ENCODE peak calls at places on chromosome 11, in ten cellular contexts. One of them, this sample, is unnamed. For H3K4me1 and H3K36me3, the result is how much of the 10 kb centered on the place peaks cover.

GRCh38 chr11:316891-317291 is 3.1 kb downstream of the IFITM1 start:
- DNase-seq in prostate gland: no peak
- DNase-seq in pancreas: no peak
- DNase-seq in ovary: no peak
- DNase-seq in PC-9: no peak
- DNase-seq in psoas muscle: no peak
- DNase-seq in left lung: no peak
- DNase-seq in colonic mucosa: no peak
- DNase-seq in IMR-90: no peak
- DNase-seq in lower lobe of right lung: no peak
- DNase-seq in this sample: no peak

GRCh38 chr11:84780689-84781293 is 846.4 kb downstream of the DLG2 start:
- DNase-seq in left lung: no peak
- DNase-seq in colonic mucosa: no peak
- DNase-seq in ovary: no peak
- DNase-seq in prostate gland: no peak
- DNase-seq in lower lobe of right lung: no peak
- DNase-seq in PC-9: peak
- DNase-seq in IMR-90: peak
- DNase-seq in pancreas: no peak
- DNase-seq in psoas muscle: no peak
- DNase-seq in this sample: no peak

GRCh38 chr11:114106986-114107385 is 47.5 kb downstream of the ZBTB16 start:
- DNase-seq in psoas muscle: peak
- DNase-seq in PC-9: no peak
- DNase-seq in pancreas: no peak
- DNase-seq in lower lobe of right lung: no peak
- DNase-seq in left lung: no peak
- DNase-seq in IMR-90: no peak
- DNase-seq in colonic mucosa: no peak
- DNase-seq in prostate gland: no peak
- DNase-seq in ovary: no peak
- DNase-seq in this sample: no peak

GRCh38 chr11:27431808-27432207 is 40.8 kb downstream of the LGR4 start:
- DNase-seq in left lung: no peak
- DNase-seq in ovary: no peak
- DNase-seq in psoas muscle: no peak
- DNase-seq in colonic mucosa: no peak
- DNase-seq in IMR-90: no peak
- DNase-seq in prostate gland: no peak
- DNase-seq in PC-9: no peak
- DNase-seq in lower lobe of right lung: no peak
- DNase-seq in pancreas: no peak
- DNase-seq in this sample: no peak

GRCh38 chr11:12599408-12600143 is 74.6 kb upstream of the TEAD1 start:
- DNase-seq in pancreas: peak
- DNase-seq in PC-9: no peak
- DNase-seq in prostate gland: peak
- DNase-seq in psoas muscle: peak
- DNase-seq in lower lobe of right lung: peak
- DNase-seq in left lung: peak
- DNase-seq in IMR-90: no peak
- DNase-seq in ovary: peak
- DNase-seq in colonic mucosa: peak
- DNase-seq in this sample: peak

GRCh38 chr11:135002236-135002635 is 590.2 kb upstream of the B3GAT1 start:
- DNase-seq in left lung: no peak
- DNase-seq in IMR-90: no peak
- DNase-seq in pancreas: no peak
- DNase-seq in lower lobe of right lung: no peak
- DNase-seq in colonic mucosa: no peak
- DNase-seq in psoas muscle: no peak
- DNase-seq in ovary: no peak
- DNase-seq in PC-9: no peak
- DNase-seq in prostate gland: no peak
- DNase-seq in this sample: no peak

GRCh38 chr11:68772936-68773335 is 21.6 kb upstream of the TESMIN start:
- DNase-seq in IMR-90: no peak
- DNase-seq in colonic mucosa: no peak
- DNase-seq in left lung: no peak
- DNase-seq in lower lobe of right lung: no peak
- DNase-seq in psoas muscle: no peak
- DNase-seq in pancreas: no peak
- DNase-seq in PC-9: no peak
- DNase-seq in prostate gland: no peak
- DNase-seq in ovary: no peak
- DNase-seq in this sample: no peak

GRCh38 chr11:9143726-9144125 is 52.3 kb upstream of the SCUBE2 start:
- DNase-seq in colonic mucosa: no peak
- DNase-seq in psoas muscle: no peak
- DNase-seq in ovary: no peak
- DNase-seq in pancreas: no peak
- DNase-seq in lower lobe of right lung: no peak
- DNase-seq in PC-9: no peak
- DNase-seq in IMR-90: no peak
- DNase-seq in prostate gland: no peak
- DNase-seq in left lung: no peak
- DNase-seq in this sample: no peak

GRCh38 chr11:123434262-123434661 is 4.2 kb downstream of the GRAMD1B start:
- DNase-seq in left lung: no peak
- DNase-seq in colonic mucosa: no peak
- DNase-seq in lower lobe of right lung: no peak
- DNase-seq in psoas muscle: no peak
- DNase-seq in PC-9: no peak
- DNase-seq in pancreas: no peak
- DNase-seq in prostate gland: no peak
- DNase-seq in IMR-90: peak
- DNase-seq in ovary: no peak
- DNase-seq in this sample: no peak

GRCh38 chr11:124482362-124483147 is 37.1 kb upstream of the OR8B8 start:
- DNase-seq in ovary: no peak
- DNase-seq in lower lobe of right lung: no peak
- DNase-seq in prostate gland: no peak
- DNase-seq in colonic mucosa: no peak
- DNase-seq in pancreas: no peak
- DNase-seq in PC-9: no peak
- DNase-seq in left lung: no peak
- DNase-seq in IMR-90: peak
- DNase-seq in psoas muscle: no peak
- DNase-seq in this sample: no peak

GRCh38 chr11:67389477-67389876 is 2.3 kb upstream of the RAD9A start:
- DNase-seq in ovary: no peak
- DNase-seq in lower lobe of right lung: no peak
- DNase-seq in IMR-90: no peak
- DNase-seq in psoas muscle: no peak
- DNase-seq in PC-9: no peak
- DNase-seq in left lung: no peak
- DNase-seq in colonic mucosa: peak
- DNase-seq in pancreas: no peak
- DNase-seq in prostate gland: no peak
- DNase-seq in this sample: no peak

GRCh38 chr11:126739499-126740145 is 260.9 kb downstream of the KIRREL3 start:
- DNase-seq in pancreas: no peak
- DNase-seq in PC-9: no peak
- DNase-seq in colonic mucosa: no peak
- DNase-seq in left lung: no peak
- DNase-seq in lower lobe of right lung: no peak
- DNase-seq in psoas muscle: no peak
- DNase-seq in prostate gland: no peak
- DNase-seq in IMR-90: peak
- DNase-seq in ovary: no peak
- DNase-seq in this sample: no peak

GRCh38 chr11:61545341-61545740 is 35.5 kb downstream of the SYT7 start:
- DNase-seq in lower lobe of right lung: no peak
- DNase-seq in pancreas: no peak
- DNase-seq in ovary: no peak
- DNase-seq in colonic mucosa: no peak
- DNase-seq in prostate gland: no peak
- DNase-seq in left lung: no peak
- DNase-seq in IMR-90: no peak
- DNase-seq in psoas muscle: no peak
- DNase-seq in PC-9: no peak
- DNase-seq in this sample: no peak

GRCh38 chr11:65764434-65764833 is 16.3 kb downstream of the AP5B1 start:
- DNase-seq in lower lobe of right lung: no peak
- DNase-seq in ovary: no peak
- DNase-seq in IMR-90: no peak
- DNase-seq in colonic mucosa: peak
- DNase-seq in psoas muscle: no peak
- DNase-seq in PC-9: no peak
- DNase-seq in left lung: no peak
- DNase-seq in prostate gland: no peak
- DNase-seq in pancreas: no peak
- DNase-seq in this sample: no peak

GRCh38 chr11:117796456-117797428 is at the start of gene DSCAML1:
- DNase-seq in IMR-90: no peak
- DNase-seq in ovary: no peak
- DNase-seq in PC-9: no peak
- DNase-seq in lower lobe of right lung: no peak
- DNase-seq in left lung: no peak
- DNase-seq in pancreas: no peak
- DNase-seq in psoas muscle: no peak
- DNase-seq in prostate gland: no peak
- DNase-seq in colonic mucosa: no peak
- DNase-seq in this sample: peak

GRCh38 chr11:508956-509355 is 1.9 kb upstream of the RNH1 start:
- DNase-seq in psoas muscle: no peak
- DNase-seq in left lung: no peak
- DNase-seq in ovary: peak
- DNase-seq in prostate gland: no peak
- DNase-seq in IMR-90: no peak
- DNase-seq in lower lobe of right lung: no peak
- DNase-seq in pancreas: no peak
- DNase-seq in PC-9: no peak
- DNase-seq in colonic mucosa: no peak
- DNase-seq in this sample: no peak

GRCh38 chr11:43937434-43938411 is 4.7 kb upstream of the C11orf96 start:
- DNase-seq in IMR-90: peak
- DNase-seq in psoas muscle: no peak
- DNase-seq in PC-9: peak
- DNase-seq in ovary: peak
- DNase-seq in lower lobe of right lung: no peak
- DNase-seq in pancreas: no peak
- DNase-seq in colonic mucosa: no peak
- DNase-seq in prostate gland: no peak
- DNase-seq in left lung: no peak
- DNase-seq in this sample: no peak
- TF ChIP-seq CTCF in IMR-90: no peak
- TF ChIP-seq CTCF in psoas muscle: no peak
- TF ChIP-seq CTCF in PC-9: peak
- TF ChIP-seq CTCF in ovary: no peak
- TF ChIP-seq CTCF in lower lobe of right lung: no peak
- TF ChIP-seq CTCF in pancreas: no peak
- TF ChIP-seq CTCF in colonic mucosa: no peak
- TF ChIP-seq CTCF in prostate gland: no peak
- TF ChIP-seq CTCF in left lung: no peak
- TF ChIP-seq CTCF in this sample: no peak

GRCh38 chr11:107969219-107969618 is 39.5 kb upstream of the CUL5 start:
- DNase-seq in prostate gland: no peak
- DNase-seq in psoas muscle: no peak
- DNase-seq in ovary: no peak
- DNase-seq in IMR-90: no peak
- DNase-seq in PC-9: no peak
- DNase-seq in left lung: no peak
- DNase-seq in pancreas: no peak
- DNase-seq in lower lobe of right lung: no peak
- DNase-seq in colonic mucosa: no peak
- DNase-seq in this sample: no peak
- H3K4me1 ChIP-seq in prostate gland: under half
- H3K4me1 ChIP-seq in psoas muscle: under half
- H3K4me1 ChIP-seq in ovary: under half
- H3K4me1 ChIP-seq in IMR-90: under half
- H3K4me1 ChIP-seq in PC-9: under half
- H3K4me1 ChIP-seq in left lung: under half
- H3K4me1 ChIP-seq in pancreas: under half
- H3K4me1 ChIP-seq in lower lobe of right lung: under half
- H3K4me1 ChIP-seq in colonic mucosa: under half
- H3K4me1 ChIP-seq in this sample: under half

DNA sequence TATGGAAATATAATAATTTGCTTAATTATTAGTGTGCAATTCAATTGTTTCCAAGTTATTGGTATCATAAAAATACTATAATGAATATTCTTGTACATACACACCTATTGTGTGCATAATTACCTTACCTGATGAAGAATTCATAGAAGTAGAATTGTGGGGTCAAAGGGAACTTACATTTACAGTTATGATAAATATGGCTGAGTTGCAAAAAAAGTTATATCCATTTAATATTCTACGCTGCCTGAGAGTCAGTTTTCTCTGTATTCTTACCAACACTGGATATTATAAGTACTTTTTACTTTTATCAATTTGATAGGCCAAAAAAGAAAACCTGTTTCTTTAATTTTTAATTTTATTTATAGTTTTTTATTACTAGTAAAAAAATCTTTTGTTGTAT is 2.1 kb upstream of the PSMA1 start:
- DNase-seq in left lung: no peak
- DNase-seq in colonic mucosa: no peak
- DNase-seq in lower lobe of right lung: no peak
- DNase-seq in pancreas: no peak
- DNase-seq in psoas muscle: no peak
- DNase-seq in PC-9: no peak
- DNase-seq in prostate gland: no peak
- DNase-seq in IMR-90: no peak
- DNase-seq in ovary: no peak
- DNase-seq in this sample: no peak
- H3K36me3 ChIP-seq in left lung: under half
- H3K36me3 ChIP-seq in colonic mucosa: under half
- H3K36me3 ChIP-seq in lower lobe of right lung: under half
- H3K36me3 ChIP-seq in pancreas: under half
- H3K36me3 ChIP-seq in psoas muscle: under half
- H3K36me3 ChIP-seq in PC-9: under half
- H3K36me3 ChIP-seq in prostate gland: under half
- H3K36me3 ChIP-seq in IMR-90: under half
- H3K36me3 ChIP-seq in ovary: under half
- H3K36me3 ChIP-seq in this sample: under half

DNA sequence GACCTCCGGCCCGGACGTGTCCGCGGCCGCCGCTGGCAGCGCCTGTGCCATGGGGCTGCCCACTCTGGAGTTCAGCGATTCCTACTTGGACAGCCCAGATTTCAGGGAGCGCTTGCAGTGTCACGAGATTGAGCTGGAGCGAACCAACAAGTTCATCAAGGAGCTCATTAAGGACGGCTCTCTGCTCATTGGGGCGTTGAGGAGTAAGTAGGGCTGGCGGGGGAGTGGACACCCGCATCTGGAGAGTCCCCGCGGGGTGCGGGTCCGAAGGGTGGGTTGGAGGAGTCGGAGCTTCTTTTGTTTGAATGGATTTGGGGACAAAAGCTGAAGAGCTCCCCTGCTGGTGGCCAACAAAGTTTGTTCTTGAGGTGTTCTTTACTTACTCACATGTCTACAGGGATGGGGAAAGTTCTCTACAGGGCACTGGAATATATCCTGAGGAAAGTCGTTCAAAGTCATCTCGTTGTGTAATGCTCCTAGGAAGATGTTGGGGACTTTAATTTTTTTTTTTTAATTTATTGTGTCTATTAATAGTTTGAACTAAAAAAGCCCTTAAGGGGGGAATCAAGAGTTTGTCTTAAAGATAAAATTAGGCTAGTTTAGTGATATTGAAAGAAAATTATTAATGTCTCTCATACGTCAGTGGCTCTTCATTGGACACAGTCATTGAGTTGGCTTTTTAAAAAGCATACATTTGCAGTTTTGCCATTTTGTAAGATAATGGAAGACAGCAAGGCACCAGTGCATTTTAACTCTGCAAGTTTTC is 725 bp downstream of the ARHGAP42 start:
- DNase-seq in left lung: peak
- DNase-seq in psoas muscle: peak
- DNase-seq in IMR-90: peak
- DNase-seq in ovary: peak
- DNase-seq in prostate gland: peak
- DNase-seq in lower lobe of right lung: peak
- DNase-seq in colonic mucosa: peak
- DNase-seq in pancreas: peak
- DNase-seq in PC-9: peak
- DNase-seq in this sample: peak
- TF ChIP-seq CTCF in left lung: peak
- TF ChIP-seq CTCF in psoas muscle: peak
- TF ChIP-seq CTCF in IMR-90: peak
- TF ChIP-seq CTCF in ovary: peak
- TF ChIP-seq CTCF in prostate gland: peak
- TF ChIP-seq CTCF in lower lobe of right lung: peak
- TF ChIP-seq CTCF in colonic mucosa: peak
- TF ChIP-seq CTCF in pancreas: peak
- TF ChIP-seq CTCF in PC-9: peak
- TF ChIP-seq CTCF in this sample: peak